ENCODE peak calls at places on chromosomes 7 and 10, in six cellular contexts. A, U, W, B, D and O are unnamed samples. For H3K36me3, the result is how much of the 10 kb centered on the place peaks cover.

GRCh38 chr7:131329176-131329570 is 1.5 kb downstream of the MKLN1 start:
- DNase-seq in U (no peak), B (peak), A (no peak), D (no peak), W (no peak), O (no peak)

GRCh38 chr10:29240991-29241660 is 47.7 kb upstream of the LYZL1 start:
- DNase-seq in U (no peak), A (no peak), D (no peak), B (no peak), W (no peak), O (no peak)

GRCh38 chr7:128259131-128260056 is 18.3 kb downstream of the LEP start:
- DNase-seq in B (peak), A (peak), W (no peak), U (no peak), D (no peak), O (no peak)

GRCh38 chr7:108575156-108575555 is 5.5 kb downstream of the DNAJB9 start:
- DNase-seq in D (no peak), W (no peak), B (no peak), U (no peak), A (no peak), O (no peak)

GRCh38 chr10:26534384-26534783 is 96.2 kb downstream of the APBB1IP start:
- DNase-seq in W (no peak), A (no peak), D (no peak), U (no peak), B (no peak), O (no peak)

GRCh38 chr10:115432188-115432819 is 339.1 kb downstream of the ATRNL1 start:
- DNase-seq in W (no peak), U (no peak), A (no peak), D (no peak), B (peak), O (no peak)

GRCh38 chr7:142445019-142445686 is 187.3 kb upstream of the PRSS58 start:
- DNase-seq in D (no peak), A (no peak), W (no peak), U (no peak), B (no peak), O (no peak)

GRCh38 chr10:79403441-79404230 is 41.8 kb downstream of the ZCCHC24 start:
- DNase-seq in D (peak), W (no peak), B (peak), A (peak), U (no peak), O (no peak)

GRCh38 chr7:118183254-118183585 is 744 bp upstream of the LSM8 start:
- DNase-seq in D (no peak), U (no peak), W (no peak), A (no peak), B (peak), O (peak)

GRCh38 chr10:131200856-131201470 is 110.6 kb downstream of the TCERG1L start:
- DNase-seq in U (no peak), B (no peak), A (peak), D (peak), W (no peak), O (no peak)

GRCh38 chr7:93048136-93048930 is 69.4 kb downstream of the SAMD9 start:
- DNase-seq in B (no peak), D (no peak), W (no peak), U (no peak), A (no peak), O (no peak)

GRCh38 chr7:142557971-142558582 is 191.2 kb upstream of the PRSS1 start:
- DNase-seq in D (no peak), A (no peak), U (no peak), W (peak), B (peak), O (no peak)

GRCh38 chr10:62475531-62475930 is 101.4 kb downstream of the ZNF365 start:
- DNase-seq in B (no peak), A (no peak), W (no peak), D (no peak), U (no peak), O (no peak)

GRCh38 chr10:97518601-97519043 is 19.9 kb downstream of the UBTD1 start:
- DNase-seq in W (no peak), U (no peak), D (no peak), A (no peak), B (peak), O (no peak)

GRCh38 chr10:125708971-125709503 is 10.5 kb upstream of the EDRF1 start:
- DNase-seq in A (no peak), W (no peak), U (no peak), B (no peak), D (no peak), O (no peak)

GRCh38 chr7:1864126-1864940 is 194.3 kb downstream of the ELFN1 start:
- DNase-seq in W (no peak), D (no peak), B (no peak), U (no peak), A (no peak), O (no peak)

GRCh38 chr10:97701438-97702064 is 12.0 kb upstream of the MARVELD1 start:
- DNase-seq in B (peak), W (no peak), A (no peak), D (no peak), U (peak), O (no peak)

GRCh38 chr10:3255086-3255485 is 82.5 kb upstream of the PITRM1 start:
- DNase-seq in D (no peak), A (peak), U (no peak), W (no peak), B (no peak), O (no peak)

GRCh38 chr7:133252506-133252857 is 396 bp upstream of the EXOC4 start:
- DNase-seq in B (no peak), A (no peak), U (no peak), D (no peak), W (no peak), O (no peak)

GRCh38 chr7:133510326-133511055 is 257.6 kb downstream of the EXOC4 start:
- DNase-seq in W (no peak), B (peak), A (no peak), D (no peak), U (no peak), O (no peak)

GRCh38 chr10:16599662-16600061 is 78.0 kb upstream of the C1QL3 start:
- DNase-seq in W (no peak), B (no peak), D (no peak), A (no peak), U (no peak), O (no peak)

GRCh38 chr10:126570631-126571170 is 99.8 kb downstream of the C10orf90 start:
- DNase-seq in W (no peak), D (no peak), B (no peak), A (no peak), U (no peak), O (no peak)

GRCh38 chr10:97788552-97789442 is 17.0 kb upstream of the SFRP5 start:
- DNase-seq in W (no peak), B (peak), U (no peak), D (no peak), A (peak), O (no peak)

GRCh38 chr10:93076871-93077270 is 3.2 kb downstream of the CYP26A1 start:
- DNase-seq in D (no peak), B (no peak), W (no peak), U (no peak), A (no peak), O (no peak)

GRCh38 chr10:79162861-79163662 is 94.3 kb downstream of the ZMIZ1 start:
- DNase-seq in U (no peak), W (no peak), A (no peak), B (no peak), D (peak), O (no peak)

GRCh38 chr7:5248201-5248885 is 34.4 kb upstream of the SLC29A4 start:
- DNase-seq in U (no peak), B (peak), D (no peak), A (no peak), W (no peak), O (no peak)

GRCh38 chr7:120311028-120311788 is 38.2 kb downstream of the KCND2 start:
- DNase-seq in W (no peak), U (no peak), A (no peak), D (no peak), B (no peak), O (no peak)

GRCh38 chr7:99131290-99131689 is 12.6 kb downstream of the SMURF1 start:
- DNase-seq in U (no peak), W (no peak), B (no peak), D (no peak), A (no peak), O (no peak)

GRCh38 chr7:116122972-116123595 is 87.3 kb upstream of the TES start:
- DNase-seq in A (no peak), D (no peak), B (peak), W (no peak), U (peak), O (no peak)

GRCh38 chr10:79129361-79129997 is 60.7 kb downstream of the ZMIZ1 start:
- DNase-seq in D (no peak), A (no peak), B (peak), U (no peak), W (no peak), O (no peak)

GRCh38 chr7:113131367-113131766 is 13.0 kb upstream of the SMIM30 start:
- DNase-seq in A (no peak), W (no peak), U (no peak), D (no peak), B (no peak), O (no peak)

GRCh38 chr7:55127135-55127551 is 108.3 kb downstream of the EGFR start:
- DNase-seq in A (no peak), D (no peak), B (peak), U (no peak), W (no peak), O (no peak)

GRCh38 chr10:71975891-71976725 is 11.9 kb downstream of the CHST3 start:
- DNase-seq in U (peak), B (peak), W (no peak), D (peak), A (no peak), O (no peak)

GRCh38 chr10:357201-357950 is 222.1 kb downstream of the ZMYND11 start:
- DNase-seq in U (no peak), A (no peak), B (no peak), W (no peak), D (no peak), O (no peak)

GRCh38 chr7:103031781-103032180 is 42.8 kb downstream of the FBXL13 start:
- DNase-seq in D (no peak), A (no peak), B (no peak), U (no peak), W (no peak), O (no peak)

GRCh38 chr7:17663056-17663675 is 277.1 kb downstream of the SNX13 start:
- DNase-seq in B (peak), D (no peak), U (no peak), A (no peak), W (no peak), O (no peak)

GRCh38 chr7:140397784-140398750 is at the start of gene SLC37A3:
- DNase-seq in U (no peak), A (peak), D (peak), B (peak), W (peak), O (peak)
- TF ChIP-seq CTCF in U (no peak), A (no peak), D (no peak), B (no peak), W (peak), O (no peak)

GRCh38 chr10:50604823-50605222 is 18.9 kb downstream of the SGMS1 start:
- DNase-seq in W (no peak), U (no peak), A (no peak), B (no peak), D (no peak), O (no peak)
- H3K4me3 ChIP-seq in W (no peak), U (no peak), A (no peak), B (no peak), D (no peak), O (no peak)

GRCh38 chr10:110286841-110287240 is 17.9 kb downstream of the SMNDC1 start:
- DNase-seq in D (no peak), B (no peak), A (no peak), W (no peak), U (no peak), O (no peak)
- H3K36me3 ChIP-seq in D (under half), B (half or more), A (half or more), W (under half), U (under half), O (under half)

GRCh38 chr7:105738133-105738532 is 138.3 kb downstream of the ATXN7L1 start:
- DNase-seq in D (no peak), B (no peak), A (no peak), W (no peak), U (no peak), O (no peak)
- TF ChIP-seq CTCF in D (no peak), B (no peak), A (no peak), W (no peak), U (peak), O (no peak)